ENCODE peak calls at places on chromosomes 7 and 10, in ten cellular contexts. W is left ventricle myocardium inferior, Y is HCT116, I is adrenal gland, V is lower lobe of right lung, G is PC-3, M is gastrocnemius medialis, R is Karpas-422, J is sigmoid colon, A is hepatocyte. U is an unnamed sample.

GRCh38 chr10:97412891-97413304 is 11.8 kb upstream of the RRP12 start:
- DNase-seq in W (no peak), Y (peak; percentile 51), I (no peak), V (no peak), G (peak; percentile 59), M (no peak), R (no peak), J (no peak), A (no peak), U (no peak)

GRCh38 chr7:28176174-28176573 is 4.4 kb downstream of the JAZF1 start:
- DNase-seq in W (no peak), Y (no peak), I (peak; percentile 34), V (no peak), G (no peak), M (no peak), R (no peak), J (no peak), A (no peak), U (no peak)

GRCh38 chr7:143416565-143417149 is 8.0 kb upstream of the EPHA1 start:
- DNase-seq in W (no peak), Y (peak; percentile 48), I (no peak), V (no peak), G (peak; percentile 80), M (no peak), R (peak; percentile 78), J (no peak), A (peak; percentile 65), U (peak; percentile 68)

GRCh38 chr10:29386347-29386999 is 97.6 kb downstream of the LYZL1 start:
- DNase-seq in W (no peak), Y (no peak), I (peak; percentile 19), V (no peak), G (peak; percentile 38), M (no peak), R (peak; percentile 61), J (no peak), A (peak; percentile 37), U (peak; percentile 35)

GRCh38 chr7:76383089-76383944 is 24.5 kb upstream of the YWHAG start:
- DNase-seq in W (no peak), Y (peak; percentile 81), I (peak; percentile 61), V (no peak), G (no peak), M (no peak), R (no peak), J (no peak), A (no peak), U (no peak)

GRCh38 chr10:131964298-131964697 is 17.4 kb downstream of the BNIP3 start:
- DNase-seq in W (no peak), Y (no peak), I (no peak), V (no peak), G (no peak), M (no peak), R (no peak), J (no peak), A (no peak), U (no peak)

GRCh38 chr10:118543714-118544400 is 51.6 kb downstream of the PRLHR start:
- DNase-seq in W (peak; percentile 27), Y (peak; percentile 63), I (peak; percentile 57), V (peak; percentile 60), G (peak; percentile 70), M (no peak), R (peak; percentile 75), J (no peak), A (peak; percentile 77), U (peak; percentile 51)

GRCh38 chr7:127770870-127771269 is 118.9 kb downstream of the SND1 start:
- DNase-seq in W (no peak), Y (no peak), I (no peak), V (no peak), G (no peak), M (no peak), R (no peak), J (no peak), A (no peak), U (no peak)

GRCh38 chr7:130927062-130927461 is 193.1 kb upstream of the KLF14 start:
- DNase-seq in W (no peak), Y (no peak), I (no peak), V (no peak), G (peak; percentile 1), M (no peak), R (no peak), J (no peak), A (no peak), U (no peak)

GRCh38 chr7:130925136-130925794 is 191.3 kb upstream of the KLF14 start:
- DNase-seq in W (no peak), Y (no peak), I (no peak), V (no peak), G (peak; percentile 27), M (no peak), R (no peak), J (no peak), A (peak; percentile 23), U (peak; percentile 11)

GRCh38 chr7:130926021-130926691 is 192.1 kb upstream of the KLF14 start:
- DNase-seq in W (no peak), Y (no peak), I (no peak), V (no peak), G (no peak), M (no peak), R (no peak), J (no peak), A (no peak), U (no peak)

GRCh38 chr7:130930260-130930659 is 196.3 kb upstream of the KLF14 start:
- DNase-seq in W (no peak), Y (no peak), I (peak; percentile 70), V (no peak), G (peak; percentile 55), M (no peak), R (no peak), J (no peak), A (no peak), U (peak; percentile 46)

DNA sequence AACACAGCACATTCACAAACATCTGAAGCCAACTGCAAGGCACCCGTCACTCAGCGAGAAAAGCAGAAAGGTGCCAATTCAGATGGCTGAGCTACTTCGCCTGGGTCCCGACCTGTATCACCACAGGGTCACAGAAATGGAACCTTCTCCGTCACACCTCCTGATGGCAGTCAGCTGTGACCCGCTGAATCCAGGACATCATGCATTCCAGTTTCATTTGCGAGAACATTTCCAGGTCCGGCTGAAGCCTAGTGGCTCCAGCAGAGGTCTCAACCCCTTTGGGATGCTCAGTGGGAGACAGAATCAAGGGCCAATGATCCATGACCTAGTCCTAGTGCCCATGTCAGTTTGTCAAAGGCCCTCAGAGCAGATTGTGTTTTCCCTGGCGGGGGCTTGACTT is 193.6 kb upstream of the KLF14 start:
- DNase-seq in W (no peak), Y (no peak), I (no peak), V (no peak), G (peak; percentile 0), M (no peak), R (no peak), J (no peak), A (no peak), U (no peak)
- H3K27ac ChIP-seq in W (no peak overlapping the region), Y (peak overlapping the region; percentile 99), I (peak overlapping the region; percentile 11), V (no peak overlapping the region), G (no peak overlapping the region), M (peak overlapping the region; percentile 97), R (no peak overlapping the region), J (no peak overlapping the region), A (no peak overlapping the region), U (no peak overlapping the region)

GRCh38 chr7:48213226-48213625 is 42.0 kb downstream of the ABCA13 start:
- DNase-seq in W (no peak), Y (no peak), I (no peak), V (no peak), G (peak; percentile 82), M (no peak), R (no peak), J (no peak), A (no peak), U (no peak)

GRCh38 chr7:48209004-48209600 is 37.8 kb downstream of the ABCA13 start:
- DNase-seq in W (no peak), Y (no peak), I (no peak), V (no peak), G (peak; percentile 41), M (no peak), R (no peak), J (no peak), A (no peak), U (no peak)
- H3K4me1 ChIP-seq in W (no peaks in the 10 kb centered on the region), Y (no peaks in the 10 kb centered on the region), I (no peaks in the 10 kb centered on the region), V (no peaks in the 10 kb centered on the region), G (peaks cover 24% of the 10 kb centered on the region), M (no peaks in the 10 kb centered on the region), R (no peaks in the 10 kb centered on the region), J (no peaks in the 10 kb centered on the region), A (no peaks in the 10 kb centered on the region), U (no peaks in the 10 kb centered on the region)

GRCh38 chr7:1396195-1396594 is 63.1 kb downstream of the MICALL2 start:
- DNase-seq in W (no peak), Y (no peak), I (no peak), V (no peak), G (no peak), M (no peak), R (no peak), J (no peak), A (no peak), U (no peak)
- H3K4me3 ChIP-seq in W (no peak overlapping the region), Y (no peak overlapping the region), I (no peak overlapping the region), V (no peak overlapping the region), G (no peak overlapping the region), M (no peak overlapping the region), R (no peak overlapping the region), J (no peak overlapping the region), A (no peak overlapping the region), U (no peak overlapping the region)

GRCh38 chr10:15255961-15256360 is 87.5 kb upstream of the NMT2 start:
- DNase-seq in W (no peak), Y (no peak), I (no peak), V (no peak), G (no peak), M (no peak), R (no peak), J (no peak), A (no peak), U (no peak)

GRCh38 chr10:15251791-15252380 is 83.4 kb upstream of the NMT2 start:
- DNase-seq in W (no peak), Y (no peak), I (no peak), V (no peak), G (no peak), M (no peak), R (no peak), J (no peak), A (no peak), U (no peak)

GRCh38 chr10:15253951-15254807 is 85.7 kb upstream of the NMT2 start:
- DNase-seq in W (no peak), Y (no peak), I (no peak), V (no peak), G (no peak), M (no peak), R (no peak), J (no peak), A (no peak), U (no peak)

GRCh38 chr10:15252396-15252795 is 83.9 kb upstream of the NMT2 start:
- DNase-seq in W (no peak), Y (no peak), I (no peak), V (no peak), G (no peak), M (no peak), R (no peak), J (no peak), A (no peak), U (no peak)

DNA sequence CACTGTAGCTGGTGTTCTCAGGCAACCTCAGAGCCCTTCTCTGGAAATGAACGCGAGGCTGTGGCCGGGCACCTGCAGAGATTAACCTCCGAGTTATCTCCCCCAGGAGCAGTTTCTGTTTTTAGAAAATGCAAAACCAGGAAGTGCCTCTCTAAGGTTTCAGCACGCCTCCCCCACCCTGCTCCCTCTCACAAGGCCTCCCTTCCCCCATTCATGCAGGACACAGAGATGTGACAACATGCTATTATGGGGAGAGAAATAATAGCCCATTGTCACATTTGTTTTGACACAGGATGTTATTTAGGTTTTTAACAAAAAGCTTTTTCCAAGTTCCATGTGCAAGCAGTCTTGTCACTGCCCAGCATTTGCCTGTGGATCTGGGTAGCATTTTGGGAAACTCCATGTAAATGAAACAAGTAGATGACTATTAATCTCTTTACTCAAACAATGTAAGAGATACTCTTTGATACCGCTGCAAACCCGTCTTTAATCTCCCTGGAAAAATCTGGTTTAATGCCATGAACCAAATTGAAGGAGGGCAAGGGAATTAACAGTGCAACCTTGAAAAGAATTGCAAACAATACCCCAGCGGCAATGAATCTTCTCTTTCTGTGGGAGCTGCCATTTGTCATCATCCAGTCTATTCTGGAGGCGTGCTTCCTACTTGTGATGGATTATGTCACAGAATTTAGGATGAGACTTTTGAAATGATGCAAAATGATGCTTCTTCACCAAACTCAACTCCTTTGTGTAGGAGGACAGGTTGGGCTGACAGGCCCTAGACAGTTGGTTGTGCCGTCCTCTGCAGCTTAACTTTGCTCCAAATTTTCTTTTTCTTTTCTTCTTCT is 86.5 kb upstream of the NMT2 start:
- DNase-seq in W (no peak), Y (no peak), I (no peak), V (no peak), G (no peak), M (no peak), R (peak; percentile 52), J (no peak), A (no peak), U (peak; percentile 36)
- H3K27ac ChIP-seq in W (peak overlapping the region; percentile 71), Y (no peak overlapping the region), I (no peak overlapping the region), V (no peak overlapping the region), G (no peak overlapping the region), M (no peak overlapping the region), R (no peak overlapping the region), J (no peak overlapping the region), A (no peak overlapping the region), U (no peak overlapping the region)

U was measured in small intestine.